ENCODE peak calls at places on chromosomes 6 and 20, in nine cellular contexts. One of them, this sample, is unnamed.

GRCh38 chr6:43009124-43009523 is 4.6 kb downstream of the MEA1 start:
- DNase-seq in tibial artery: no peak
- DNase-seq in pancreas: no peak
- DNase-seq in heart right ventricle: peak; percentile 42
- DNase-seq in psoas muscle: peak; percentile 31
- DNase-seq in mammary epithelial cell: no peak
- DNase-seq in GM23248: peak; percentile 63
- DNase-seq in naive thymus-derived CD4-positive, alpha-beta T cell: peak; percentile 29
- DNase-seq in fibroblast of lung: peak; percentile 28
- DNase-seq in this sample: no peak

GRCh38 chr20:50534567-50534966 is 24.4 kb downstream of the PTPN1 start:
- DNase-seq in heart right ventricle: no peak
- DNase-seq in GM23248: peak; percentile 86
- DNase-seq in tibial artery: no peak
- DNase-seq in psoas muscle: peak; percentile 30
- DNase-seq in mammary epithelial cell: no peak
- DNase-seq in pancreas: no peak
- DNase-seq in fibroblast of lung: peak; percentile 89
- DNase-seq in naive thymus-derived CD4-positive, alpha-beta T cell: no peak
- DNase-seq in this sample: no peak

GRCh38 chr6:32882879-32883250 is 28.9 kb downstream of the PSMB9 start:
- DNase-seq in naive thymus-derived CD4-positive, alpha-beta T cell: no peak
- DNase-seq in GM23248: peak; percentile 92
- DNase-seq in pancreas: no peak
- DNase-seq in tibial artery: no peak
- DNase-seq in fibroblast of lung: peak; percentile 14
- DNase-seq in mammary epithelial cell: peak; percentile 86
- DNase-seq in heart right ventricle: no peak
- DNase-seq in psoas muscle: no peak
- DNase-seq in this sample: no peak

GRCh38 chr6:30837870-30838269 is 46.4 kb upstream of the DDR1 start:
- DNase-seq in naive thymus-derived CD4-positive, alpha-beta T cell: no peak
- DNase-seq in mammary epithelial cell: no peak
- DNase-seq in heart right ventricle: no peak
- DNase-seq in tibial artery: no peak
- DNase-seq in psoas muscle: no peak
- DNase-seq in fibroblast of lung: no peak
- DNase-seq in pancreas: no peak
- DNase-seq in GM23248: no peak
- DNase-seq in this sample: no peak

GRCh38 chr6:142902636-142903053 is 42.3 kb downstream of the HIVEP2 start:
- DNase-seq in pancreas: no peak
- DNase-seq in tibial artery: peak; percentile 49
- DNase-seq in psoas muscle: peak; percentile 76
- DNase-seq in mammary epithelial cell: peak; percentile 97
- DNase-seq in fibroblast of lung: peak; percentile 98
- DNase-seq in naive thymus-derived CD4-positive, alpha-beta T cell: peak; percentile 88
- DNase-seq in heart right ventricle: peak; percentile 48
- DNase-seq in GM23248: peak; percentile 94
- DNase-seq in this sample: no peak

GRCh38 chr6:43273707-43274106 is 24.4 kb upstream of the SLC22A7 start:
- DNase-seq in tibial artery: no peak
- DNase-seq in fibroblast of lung: no peak
- DNase-seq in GM23248: no peak
- DNase-seq in psoas muscle: no peak
- DNase-seq in heart right ventricle: no peak
- DNase-seq in pancreas: no peak
- DNase-seq in mammary epithelial cell: no peak
- DNase-seq in naive thymus-derived CD4-positive, alpha-beta T cell: no peak
- DNase-seq in this sample: no peak

GRCh38 chr6:133707456-133707855 is 181.5 kb upstream of the TCF21 start:
- DNase-seq in tibial artery: no peak
- DNase-seq in psoas muscle: no peak
- DNase-seq in naive thymus-derived CD4-positive, alpha-beta T cell: no peak
- DNase-seq in fibroblast of lung: peak; percentile 93
- DNase-seq in pancreas: no peak
- DNase-seq in heart right ventricle: no peak
- DNase-seq in mammary epithelial cell: peak; percentile 74
- DNase-seq in GM23248: peak; percentile 91
- DNase-seq in this sample: no peak

GRCh38 chr20:19492937-19493336 is 265.1 kb upstream of the RIN2 start:
- DNase-seq in psoas muscle: no peak
- DNase-seq in mammary epithelial cell: no peak
- DNase-seq in heart right ventricle: no peak
- DNase-seq in tibial artery: no peak
- DNase-seq in fibroblast of lung: no peak
- DNase-seq in pancreas: no peak
- DNase-seq in GM23248: no peak
- DNase-seq in naive thymus-derived CD4-positive, alpha-beta T cell: no peak
- DNase-seq in this sample: no peak

GRCh38 chr6:46419576-46420002 is 71.7 kb downstream of the RCAN2 start:
- DNase-seq in heart right ventricle: peak; percentile 76
- DNase-seq in GM23248: peak; percentile 86
- DNase-seq in naive thymus-derived CD4-positive, alpha-beta T cell: no peak
- DNase-seq in fibroblast of lung: peak; percentile 85
- DNase-seq in pancreas: no peak
- DNase-seq in tibial artery: peak; percentile 63
- DNase-seq in mammary epithelial cell: peak; percentile 48
- DNase-seq in psoas muscle: no peak
- DNase-seq in this sample: peak; percentile 81

GRCh38 chr20:3803854-3804253 is 7.7 kb downstream of the CDC25B start:
- DNase-seq in tibial artery: no peak
- DNase-seq in psoas muscle: no peak
- DNase-seq in GM23248: no peak
- DNase-seq in naive thymus-derived CD4-positive, alpha-beta T cell: no peak
- DNase-seq in fibroblast of lung: no peak
- DNase-seq in heart right ventricle: no peak
- DNase-seq in mammary epithelial cell: no peak
- DNase-seq in pancreas: no peak
- DNase-seq in this sample: no peak

GRCh38 chr6:32975886-32976285 is 7.5 kb downstream of the BRD2 start:
- DNase-seq in mammary epithelial cell: no peak
- DNase-seq in heart right ventricle: no peak
- DNase-seq in psoas muscle: no peak
- DNase-seq in naive thymus-derived CD4-positive, alpha-beta T cell: no peak
- DNase-seq in GM23248: no peak
- DNase-seq in fibroblast of lung: no peak
- DNase-seq in pancreas: no peak
- DNase-seq in tibial artery: no peak
- DNase-seq in this sample: no peak

GRCh38 chr20:23879811-23880374 is 345 bp upstream of the CST5 start:
- DNase-seq in heart right ventricle: no peak
- DNase-seq in tibial artery: no peak
- DNase-seq in naive thymus-derived CD4-positive, alpha-beta T cell: no peak
- DNase-seq in GM23248: no peak
- DNase-seq in pancreas: no peak
- DNase-seq in psoas muscle: no peak
- DNase-seq in mammary epithelial cell: peak; percentile 58
- DNase-seq in fibroblast of lung: no peak
- DNase-seq in this sample: no peak

GRCh38 chr6:5071216-5071615 is 13.9 kb upstream of the PPP1R3G start:
- DNase-seq in pancreas: no peak
- DNase-seq in fibroblast of lung: no peak
- DNase-seq in tibial artery: no peak
- DNase-seq in psoas muscle: no peak
- DNase-seq in heart right ventricle: no peak
- DNase-seq in mammary epithelial cell: no peak
- DNase-seq in naive thymus-derived CD4-positive, alpha-beta T cell: no peak
- DNase-seq in GM23248: no peak
- DNase-seq in this sample: no peak

GRCh38 chr6:163530406-163530805 is 115.9 kb downstream of the QKI start:
- DNase-seq in pancreas: no peak
- DNase-seq in fibroblast of lung: no peak
- DNase-seq in naive thymus-derived CD4-positive, alpha-beta T cell: no peak
- DNase-seq in tibial artery: no peak
- DNase-seq in psoas muscle: no peak
- DNase-seq in GM23248: peak; percentile 44
- DNase-seq in mammary epithelial cell: no peak
- DNase-seq in heart right ventricle: no peak
- DNase-seq in this sample: no peak

GRCh38 chr6:163529605-163530004 is 115.1 kb downstream of the QKI start:
- DNase-seq in tibial artery: no peak
- DNase-seq in mammary epithelial cell: peak; percentile 86
- DNase-seq in GM23248: peak; percentile 93
- DNase-seq in psoas muscle: no peak
- DNase-seq in naive thymus-derived CD4-positive, alpha-beta T cell: no peak
- DNase-seq in pancreas: no peak
- DNase-seq in fibroblast of lung: peak; percentile 81
- DNase-seq in heart right ventricle: no peak
- DNase-seq in this sample: no peak

GRCh38 chr6:163532526-163533078 is 118.1 kb downstream of the QKI start:
- DNase-seq in GM23248: no peak
- DNase-seq in tibial artery: no peak
- DNase-seq in pancreas: no peak
- DNase-seq in heart right ventricle: no peak
- DNase-seq in fibroblast of lung: no peak
- DNase-seq in mammary epithelial cell: no peak
- DNase-seq in psoas muscle: no peak
- DNase-seq in naive thymus-derived CD4-positive, alpha-beta T cell: no peak
- DNase-seq in this sample: no peak

GRCh38 chr6:163533443-163533842 is 118.9 kb downstream of the QKI start:
- DNase-seq in pancreas: no peak
- DNase-seq in psoas muscle: no peak
- DNase-seq in GM23248: peak; percentile 93
- DNase-seq in heart right ventricle: no peak
- DNase-seq in fibroblast of lung: peak; percentile 97
- DNase-seq in tibial artery: no peak
- DNase-seq in naive thymus-derived CD4-positive, alpha-beta T cell: no peak
- DNase-seq in mammary epithelial cell: peak; percentile 72
- DNase-seq in this sample: no peak

DNA sequence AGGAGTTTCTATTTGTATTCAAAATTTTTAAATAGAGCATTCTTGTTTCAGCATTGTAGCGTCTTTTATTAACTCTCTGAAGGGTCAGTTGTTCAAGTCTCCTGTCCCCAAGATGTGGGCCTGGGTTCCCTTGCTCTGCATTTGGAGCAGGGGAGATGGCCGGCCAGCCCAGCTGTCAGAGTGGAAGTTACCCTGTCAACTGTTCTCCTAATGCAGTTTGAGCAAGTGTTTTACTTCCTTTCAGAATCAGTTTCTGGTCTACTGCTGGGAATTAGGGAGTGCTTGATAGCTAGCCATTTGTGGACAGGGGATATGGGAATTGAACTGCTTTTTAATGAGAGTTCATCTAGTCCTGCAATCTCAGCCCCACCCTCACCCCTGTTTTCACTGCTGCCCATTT is 116.6 kb downstream of the QKI start:
- DNase-seq in naive thymus-derived CD4-positive, alpha-beta T cell: no peak
- DNase-seq in pancreas: no peak
- DNase-seq in fibroblast of lung: no peak
- DNase-seq in tibial artery: no peak
- DNase-seq in psoas muscle: no peak
- DNase-seq in heart right ventricle: no peak
- DNase-seq in mammary epithelial cell: no peak
- DNase-seq in GM23248: no peak
- DNase-seq in this sample: no peak
- H3K27ac ChIP-seq in naive thymus-derived CD4-positive, alpha-beta T cell: no peak overlapping the region
- H3K27ac ChIP-seq in pancreas: no peak overlapping the region
- H3K27ac ChIP-seq in fibroblast of lung: peak overlapping the region; percentile 61
- H3K27ac ChIP-seq in tibial artery: no peak overlapping the region
- H3K27ac ChIP-seq in psoas muscle: peak overlapping the region; percentile 81
- H3K27ac ChIP-seq in heart right ventricle: no peak overlapping the region
- H3K27ac ChIP-seq in mammary epithelial cell: no peak overlapping the region
- H3K27ac ChIP-seq in GM23248: peak overlapping the region; percentile 73
- H3K27ac ChIP-seq in this sample: no peak overlapping the region

GRCh38 chr6:16080204-16080603 is 48.7 kb upstream of the MYLIP start:
- DNase-seq in GM23248: no peak
- DNase-seq in pancreas: no peak
- DNase-seq in mammary epithelial cell: no peak
- DNase-seq in psoas muscle: no peak
- DNase-seq in tibial artery: no peak
- DNase-seq in naive thymus-derived CD4-positive, alpha-beta T cell: no peak
- DNase-seq in fibroblast of lung: no peak
- DNase-seq in heart right ventricle: no peak
- DNase-seq in this sample: no peak
- H3K27me3 ChIP-seq in GM23248: peaks cover 73% of the 10 kb centered on the region
- H3K27me3 ChIP-seq in pancreas: no peaks in the 10 kb centered on the region
- H3K27me3 ChIP-seq in mammary epithelial cell: peaks cover 8% of the 10 kb centered on the region
- H3K27me3 ChIP-seq in psoas muscle: no peaks in the 10 kb centered on the region
- H3K27me3 ChIP-seq in tibial artery: no peaks in the 10 kb centered on the region
- H3K27me3 ChIP-seq in naive thymus-derived CD4-positive, alpha-beta T cell: no peaks in the 10 kb centered on the region
- H3K27me3 ChIP-seq in fibroblast of lung: peaks cover 2% of the 10 kb centered on the region
- H3K27me3 ChIP-seq in heart right ventricle: no peaks in the 10 kb centered on the region
- H3K27me3 ChIP-seq in this sample: no peaks in the 10 kb centered on the region

DNA sequence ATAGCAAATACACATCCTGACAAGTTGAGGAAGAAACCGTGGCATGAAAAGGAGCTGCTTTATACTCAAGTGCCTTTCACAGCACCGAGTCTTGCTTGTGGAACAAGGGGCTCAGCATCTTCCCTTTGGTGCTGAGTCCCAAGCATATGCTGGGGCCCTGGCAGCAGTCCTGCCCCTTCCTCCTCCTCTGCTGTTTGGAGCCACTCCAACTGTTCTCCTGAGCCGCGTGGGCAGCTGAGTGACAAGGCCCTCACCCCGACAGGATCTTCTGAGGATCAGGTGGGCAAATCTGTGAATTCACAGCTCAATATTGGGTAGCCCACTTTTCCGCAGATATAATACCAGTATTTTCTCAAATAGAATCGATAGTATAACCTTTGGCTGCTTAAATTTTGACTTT is 24.7 kb downstream of the DACT2 start:
- DNase-seq in psoas muscle: no peak
- DNase-seq in mammary epithelial cell: no peak
- DNase-seq in heart right ventricle: no peak
- DNase-seq in GM23248: no peak
- DNase-seq in fibroblast of lung: no peak
- DNase-seq in pancreas: no peak
- DNase-seq in naive thymus-derived CD4-positive, alpha-beta T cell: no peak
- DNase-seq in tibial artery: no peak
- DNase-seq in this sample: no peak
- H3K27ac ChIP-seq in psoas muscle: no peak overlapping the region
- H3K27ac ChIP-seq in mammary epithelial cell: no peak overlapping the region
- H3K27ac ChIP-seq in heart right ventricle: no peak overlapping the region
- H3K27ac ChIP-seq in GM23248: no peak overlapping the region
- H3K27ac ChIP-seq in fibroblast of lung: no peak overlapping the region
- H3K27ac ChIP-seq in pancreas: no peak overlapping the region
- H3K27ac ChIP-seq in naive thymus-derived CD4-positive, alpha-beta T cell: no peak overlapping the region
- H3K27ac ChIP-seq in tibial artery: no peak overlapping the region
- H3K27ac ChIP-seq in this sample: no peak overlapping the region

DNA sequence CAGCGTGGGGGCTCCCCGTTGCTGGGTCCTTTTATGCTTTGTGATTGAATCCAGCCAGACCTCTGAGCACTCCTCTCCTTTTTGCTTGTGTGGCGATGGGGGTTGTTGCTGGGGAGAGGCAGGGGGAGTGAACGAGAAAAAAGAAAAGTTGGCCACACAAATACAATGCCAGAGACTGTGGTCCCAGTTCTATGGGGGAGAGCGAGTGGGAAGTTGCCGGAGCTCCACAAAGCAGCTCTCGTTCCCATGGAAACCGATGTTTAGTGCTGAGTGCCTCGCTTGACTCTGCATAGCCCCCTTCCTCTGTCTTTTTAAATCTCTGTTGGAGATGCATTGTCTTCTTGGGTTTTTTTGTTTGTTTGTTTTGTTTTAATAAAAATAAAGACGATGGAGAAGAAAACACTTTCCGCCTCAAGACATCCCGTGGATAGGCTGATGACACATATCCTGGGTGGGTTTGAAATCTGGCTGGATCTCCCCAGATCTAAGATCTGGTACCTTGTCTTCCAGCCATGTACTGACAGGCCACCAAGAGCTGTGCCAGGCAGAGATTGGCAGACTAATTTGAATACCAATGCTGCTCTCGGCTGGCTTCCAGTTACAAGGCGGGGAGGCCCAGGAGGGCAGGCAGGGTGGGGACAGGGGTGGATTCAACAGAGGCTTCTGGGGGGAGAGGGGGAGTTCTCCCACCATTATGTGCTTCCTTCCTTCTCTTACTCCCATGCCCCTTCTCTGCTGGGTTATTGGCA is 529.3 kb downstream of the QKI start:
- DNase-seq in psoas muscle: no peak
- DNase-seq in tibial artery: no peak
- DNase-seq in fibroblast of lung: peak; percentile 48
- DNase-seq in naive thymus-derived CD4-positive, alpha-beta T cell: no peak
- DNase-seq in GM23248: no peak
- DNase-seq in heart right ventricle: peak; percentile 58
- DNase-seq in pancreas: no peak
- DNase-seq in mammary epithelial cell: no peak
- DNase-seq in this sample: no peak
- H3K27me3 ChIP-seq in psoas muscle: no peaks in the 10 kb centered on the region
- H3K27me3 ChIP-seq in tibial artery: no peaks in the 10 kb centered on the region
- H3K27me3 ChIP-seq in fibroblast of lung: no peaks in the 10 kb centered on the region
- H3K27me3 ChIP-seq in naive thymus-derived CD4-positive, alpha-beta T cell: no peaks in the 10 kb centered on the region
- H3K27me3 ChIP-seq in GM23248: peaks cover 7% of the 10 kb centered on the region
- H3K27me3 ChIP-seq in heart right ventricle: no peaks in the 10 kb centered on the region
- H3K27me3 ChIP-seq in pancreas: no peaks in the 10 kb centered on the region
- H3K27me3 ChIP-seq in mammary epithelial cell: no peaks in the 10 kb centered on the region
- H3K27me3 ChIP-seq in this sample: no peaks in the 10 kb centered on the region

This sample was measured in ascending aorta.